ENCODE peak calls at places on chromosomes 7 and 10, in four cellular contexts. One of them, this sample, is unnamed. For H3K36me3, the result is how much of the 10 kb centered on the place peaks cover.

GRCh38 chr10:28396317-28396716 is 93.5 kb upstream of the MPP7 start:
- DNase-seq in K562: no peak
- DNase-seq in transverse colon: no peak
- DNase-seq in breast epithelium: no peak
- DNase-seq in this sample: no peak

GRCh38 chr10:3036605-3037004 is 30.7 kb upstream of the PFKP start:
- DNase-seq in K562: no peak
- DNase-seq in transverse colon: no peak
- DNase-seq in breast epithelium: no peak
- DNase-seq in this sample: no peak

GRCh38 chr7:20301311-20301939 is 29.3 kb upstream of the ITGB8 start:
- DNase-seq in K562: no peak
- DNase-seq in transverse colon: no peak
- DNase-seq in breast epithelium: no peak
- DNase-seq in this sample: no peak

GRCh38 chr10:125092564-125093031 is 67.8 kb downstream of the CTBP2 start:
- DNase-seq in K562: no peak
- DNase-seq in transverse colon: no peak
- DNase-seq in breast epithelium: no peak
- DNase-seq in this sample: no peak

GRCh38 chr10:50396491-50397311 is 145.4 kb upstream of the ASAH2 start:
- DNase-seq in K562: no peak
- DNase-seq in transverse colon: no peak
- DNase-seq in breast epithelium: no peak
- DNase-seq in this sample: no peak

GRCh38 chr7:137715101-137715500 is 131.7 kb downstream of the DGKI start:
- DNase-seq in K562: no peak
- DNase-seq in transverse colon: no peak
- DNase-seq in breast epithelium: no peak
- DNase-seq in this sample: no peak

GRCh38 chr7:140403878-140404564 is at the start of gene RAB19:
- DNase-seq in K562: no peak
- DNase-seq in transverse colon: peak
- DNase-seq in breast epithelium: peak
- DNase-seq in this sample: no peak

GRCh38 chr7:129150199-129150996 is 5.9 kb downstream of the TSPAN33 start:
- DNase-seq in K562: peak
- DNase-seq in transverse colon: no peak
- DNase-seq in breast epithelium: no peak
- DNase-seq in this sample: no peak

GRCh38 chr10:94423627-94424026 is 21.3 kb downstream of the TBC1D12 start:
- DNase-seq in K562: no peak
- DNase-seq in transverse colon: no peak
- DNase-seq in breast epithelium: no peak
- DNase-seq in this sample: no peak

GRCh38 chr10:86687750-86688149 is 19.4 kb downstream of the LDB3 start:
- DNase-seq in K562: no peak
- DNase-seq in transverse colon: no peak
- DNase-seq in breast epithelium: no peak
- DNase-seq in this sample: no peak
- TF ChIP-seq POLR2AphosphoS5 in K562: no peak
- TF ChIP-seq POLR2AphosphoS5 in transverse colon: no peak
- TF ChIP-seq POLR2AphosphoS5 in breast epithelium: no peak
- TF ChIP-seq POLR2AphosphoS5 in this sample: no peak

DNA sequence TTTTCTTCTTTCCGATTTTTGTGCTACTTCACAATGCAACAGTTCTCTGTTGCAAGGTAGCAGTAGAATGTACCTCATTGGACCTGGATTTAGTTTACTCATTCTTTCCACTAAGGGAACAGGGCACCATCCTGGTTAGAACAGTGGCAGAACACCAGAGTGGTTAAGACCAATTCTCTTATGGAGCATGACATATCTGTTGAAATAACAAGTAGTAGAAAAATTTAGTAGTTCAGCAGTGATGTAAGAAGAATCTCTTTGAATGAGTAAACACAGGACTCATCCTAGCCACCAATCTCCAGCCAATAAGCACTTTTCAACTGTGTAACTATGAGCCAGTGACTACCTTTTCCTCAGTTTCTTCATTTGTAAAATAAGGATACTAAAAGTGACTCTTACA is 2.4 kb downstream of the ANKRD22 start:
- DNase-seq in K562: no peak
- DNase-seq in transverse colon: no peak
- DNase-seq in breast epithelium: no peak
- DNase-seq in this sample: no peak
- H3K36me3 ChIP-seq in K562: under half
- H3K36me3 ChIP-seq in transverse colon: under half
- H3K36me3 ChIP-seq in breast epithelium: under half
- H3K36me3 ChIP-seq in this sample: under half

GRCh38 chr10:71840177-71840711 is 10.8 kb downstream of the PSAP start:
- DNase-seq in K562: peak
- DNase-seq in transverse colon: peak
- DNase-seq in breast epithelium: no peak
- DNase-seq in this sample: no peak
- TF ChIP-seq POLR2AphosphoS5 in K562: no peak
- TF ChIP-seq POLR2AphosphoS5 in transverse colon: no peak
- TF ChIP-seq POLR2AphosphoS5 in breast epithelium: no peak
- TF ChIP-seq POLR2AphosphoS5 in this sample: no peak

GRCh38 chr7:30448461-30449189 is 30.0 kb downstream of the NOD1 start:
- DNase-seq in K562: no peak
- DNase-seq in transverse colon: no peak
- DNase-seq in breast epithelium: no peak
- DNase-seq in this sample: peak
- H3K36me3 ChIP-seq in K562: under half
- H3K36me3 ChIP-seq in transverse colon: under half
- H3K36me3 ChIP-seq in breast epithelium: under half
- H3K36me3 ChIP-seq in this sample: half or more

GRCh38 chr7:148983220-148984146 is 44.8 kb downstream of the PDIA4 start:
- DNase-seq in K562: peak
- DNase-seq in transverse colon: peak
- DNase-seq in breast epithelium: peak
- DNase-seq in this sample: peak

GRCh38 chr7:148986737-148987009 is 41.6 kb downstream of the PDIA4 start:
- DNase-seq in K562: no peak
- DNase-seq in transverse colon: no peak
- DNase-seq in breast epithelium: no peak
- DNase-seq in this sample: no peak

GRCh38 chr7:148987751-148988512 is 40.4 kb downstream of the PDIA4 start:
- DNase-seq in K562: no peak
- DNase-seq in transverse colon: no peak
- DNase-seq in breast epithelium: no peak
- DNase-seq in this sample: no peak

GRCh38 chr7:148991536-148991935 is 36.8 kb downstream of the PDIA4 start:
- DNase-seq in K562: no peak
- DNase-seq in transverse colon: no peak
- DNase-seq in breast epithelium: no peak
- DNase-seq in this sample: no peak

DNA sequence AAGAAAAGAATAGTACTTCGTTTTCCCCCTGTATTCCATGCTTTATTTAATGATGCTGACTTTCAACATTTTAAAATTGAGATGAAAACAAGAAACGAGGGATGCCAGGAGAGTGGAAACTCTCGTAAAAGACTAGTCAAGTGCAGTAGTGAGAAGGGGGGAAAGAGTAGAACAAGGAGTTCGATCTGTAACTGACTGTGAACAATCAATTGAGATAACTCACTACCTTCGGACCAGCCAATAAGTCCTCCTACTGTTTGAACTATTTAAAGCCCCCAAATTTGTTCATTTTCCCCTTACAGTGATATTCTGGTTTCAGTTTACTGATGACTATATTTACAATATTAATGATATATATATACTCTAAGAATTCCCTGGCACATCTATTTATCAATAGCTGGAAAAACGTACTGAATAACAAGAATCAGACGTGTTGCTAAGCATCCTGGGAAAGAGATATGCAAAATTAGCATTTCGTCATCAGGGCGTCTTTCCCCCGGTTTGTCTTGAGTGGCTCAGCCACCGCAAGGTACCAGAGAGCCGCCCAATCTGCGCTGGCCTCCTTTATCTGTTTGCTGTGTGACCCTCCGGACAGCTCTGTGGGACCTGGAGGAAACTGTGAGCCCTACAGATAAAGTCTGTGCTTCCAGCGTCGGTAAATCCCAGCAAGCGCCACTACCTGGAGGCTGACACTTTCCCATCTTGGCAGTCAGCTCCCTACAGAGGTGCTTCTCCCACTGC is 41.1 kb downstream of the PDIA4 start:
- DNase-seq in K562: peak
- DNase-seq in transverse colon: peak
- DNase-seq in breast epithelium: peak
- DNase-seq in this sample: peak
- TF ChIP-seq POLR2AphosphoS5 in K562: no peak
- TF ChIP-seq POLR2AphosphoS5 in transverse colon: peak
- TF ChIP-seq POLR2AphosphoS5 in breast epithelium: no peak
- TF ChIP-seq POLR2AphosphoS5 in this sample: no peak

GRCh38 chr7:50793115-50793946 is 10.6 kb upstream of the GRB10 start:
- DNase-seq in K562: peak
- DNase-seq in transverse colon: peak
- DNase-seq in breast epithelium: no peak
- DNase-seq in this sample: no peak
- H3K36me3 ChIP-seq in K562: under half
- H3K36me3 ChIP-seq in transverse colon: under half
- H3K36me3 ChIP-seq in breast epithelium: under half
- H3K36me3 ChIP-seq in this sample: under half

GRCh38 chr7:25846722-25847121 is 305.3 kb upstream of the NFE2L3 start:
- DNase-seq in K562: no peak
- DNase-seq in transverse colon: peak
- DNase-seq in breast epithelium: peak
- DNase-seq in this sample: peak
- TF ChIP-seq POLR2AphosphoS5 in K562: no peak
- TF ChIP-seq POLR2AphosphoS5 in transverse colon: peak
- TF ChIP-seq POLR2AphosphoS5 in breast epithelium: no peak
- TF ChIP-seq POLR2AphosphoS5 in this sample: no peak

GRCh38 chr7:1486571-1486970 is 17.6 kb downstream of the INTS1 start:
- DNase-seq in K562: no peak
- DNase-seq in transverse colon: no peak
- DNase-seq in breast epithelium: no peak
- DNase-seq in this sample: no peak

GRCh38 chr7:1489336-1489735 is 14.9 kb downstream of the INTS1 start:
- DNase-seq in K562: no peak
- DNase-seq in transverse colon: no peak
- DNase-seq in breast epithelium: no peak
- DNase-seq in this sample: no peak

GRCh38 chr7:1487466-1487865 is 16.7 kb downstream of the INTS1 start:
- DNase-seq in K562: no peak
- DNase-seq in transverse colon: no peak
- DNase-seq in breast epithelium: no peak
- DNase-seq in this sample: no peak

GRCh38 chr7:1490837-1491236 is 13.4 kb downstream of the INTS1 start:
- DNase-seq in K562: no peak
- DNase-seq in transverse colon: no peak
- DNase-seq in breast epithelium: no peak
- DNase-seq in this sample: no peak

GRCh38 chr7:1488016-1488415 is 16.2 kb downstream of the INTS1 start:
- DNase-seq in K562: no peak
- DNase-seq in transverse colon: no peak
- DNase-seq in breast epithelium: no peak
- DNase-seq in this sample: no peak
- H3K36me3 ChIP-seq in K562: half or more
- H3K36me3 ChIP-seq in transverse colon: under half
- H3K36me3 ChIP-seq in breast epithelium: under half
- H3K36me3 ChIP-seq in this sample: half or more

This sample was measured in suprapubic skin.